ENCODE peak calls at places on chromosomes 1 and 21, in seven cellular contexts. M is frontal cortex; K is NAMALWA; X is epithelial cell of esophagus; H is activated T-cell treated with anti-CD3 and anti-CD28 coated beads for 1 hour; J is ACHN; D is naive thymus-derived CD8-positive, alpha-beta T cell. E is an unnamed sample.

GRCh38 chr1:3065396-3065795 is 3.6 kb upstream of the PRDM16 start:
- DNase-seq in M (no peak), D (peak), K (no peak), X (no peak), H (no peak), J (no peak), E (no peak)

GRCh38 chr21:41481191-41481590 is 26.8 kb downstream of the TMPRSS2 start:
- DNase-seq in H (no peak), M (no peak), D (no peak), K (no peak), X (peak), J (no peak), E (no peak)

GRCh38 chr1:56394298-56394697 is 185.1 kb downstream of the PLPP3 start:
- DNase-seq in J (no peak), M (no peak), D (no peak), H (no peak), K (no peak), X (no peak), E (no peak)

GRCh38 chr1:225415307-225415706 is 12.5 kb downstream of the LBR start:
- DNase-seq in H (no peak), M (no peak), X (no peak), J (no peak), D (no peak), K (no peak), E (no peak)

GRCh38 chr1:154682252-154682651 is 74.3 kb upstream of the ADAR start:
- DNase-seq in K (no peak), M (no peak), J (no peak), X (no peak), D (no peak), H (no peak), E (no peak)

GRCh38 chr1:208496467-208497371 is 252.5 kb upstream of the PLXNA2 start:
- DNase-seq in H (no peak), J (no peak), D (no peak), K (no peak), M (no peak), X (peak), E (no peak)

GRCh38 chr1:173152585-173152984 is 54.5 kb downstream of the TNFSF4 start:
- DNase-seq in M (no peak), H (no peak), X (peak), D (no peak), K (no peak), J (no peak), E (no peak)

GRCh38 chr1:232084584-232085223 is 458.1 kb downstream of the DISC1 start:
- DNase-seq in D (no peak), J (peak), H (no peak), K (no peak), M (no peak), X (peak), E (no peak)

GRCh38 chr1:78210167-78210566 is 164.4 kb downstream of the GIPC2 start:
- DNase-seq in X (peak), K (no peak), H (no peak), J (no peak), D (no peak), M (no peak), E (no peak)

GRCh38 chr1:46820560-46821060 is 21.8 kb downstream of the CYP4B1 start:
- DNase-seq in D (no peak), K (no peak), J (no peak), M (no peak), X (no peak), H (no peak), E (no peak)

GRCh38 chr1:185059950-185060571 is 14.7 kb downstream of the RNF2 start:
- DNase-seq in K (no peak), H (no peak), D (no peak), X (no peak), J (no peak), M (no peak), E (no peak)

GRCh38 chr1:75062111-75062510 is 72.1 kb upstream of the LHX8 start:
- DNase-seq in H (no peak), X (no peak), D (no peak), M (no peak), K (no peak), J (no peak), E (no peak)

GRCh38 chr1:95974586-95974985 is 740.6 kb downstream of the RWDD3 start:
- DNase-seq in M (no peak), K (no peak), H (no peak), D (no peak), X (no peak), J (peak), E (no peak)

GRCh38 chr21:41816583-41817165 is 49.8 kb upstream of the RIPK4 start:
- DNase-seq in M (peak), K (peak), D (peak), J (peak), X (peak), H (peak), E (peak)

GRCh38 chr1:230561570-230561969 is 80.7 kb upstream of the COG2 start:
- DNase-seq in K (no peak), H (no peak), M (no peak), D (no peak), J (no peak), X (no peak), E (no peak)

E was measured in 8988T.